ENCODE peak calls at places on chromosomes 3 and 15, in four cellular contexts. V is choroid plexus epithelial cell, T is NCI-H2029, B is AG09309. S is an unnamed sample.

GRCh38 chr3:41026394-41027177 is 172.7 kb upstream of the CTNNB1 start:
- DNase-seq in V (peak), T (no peak), B (no peak), S (no peak)

GRCh38 chr3:64627471-64628321 is 60.1 kb downstream of the ADAMTS9 start:
- DNase-seq in V (peak), T (no peak), B (no peak), S (no peak)

GRCh38 chr3:131142580-131142979 is 115.9 kb downstream of the NEK11 start:
- DNase-seq in V (peak), T (no peak), B (no peak), S (no peak)

GRCh38 chr3:25582242-25582641 is 82.5 kb downstream of the TOP2B start:
- DNase-seq in V (peak), T (no peak), B (peak), S (no peak)

GRCh38 chr15:51750942-51751686 is at the start of gene TMOD2:
- DNase-seq in V (peak), T (peak), B (no peak), S (no peak)

GRCh38 chr3:184168363-184169120 is 6.1 kb upstream of the AP2M1 start:
- DNase-seq in V (peak), T (no peak), B (no peak), S (no peak)

GRCh38 chr3:52311567-52312119 is 4.5 kb upstream of the DNAH1 start:
- DNase-seq in V (no peak), T (no peak), B (no peak), S (no peak)

GRCh38 chr3:86967062-86967461 is 23.9 kb downstream of the VGLL3 start:
- DNase-seq in V (no peak), T (no peak), B (no peak), S (no peak)

GRCh38 chr3:61768284-61769012 is 207.1 kb downstream of the PTPRG start:
- DNase-seq in V (peak), T (no peak), B (peak), S (no peak)

GRCh38 chr3:48423883-48424695 is 5.8 kb downstream of the PLXNB1 start:
- DNase-seq in V (no peak), T (no peak), B (no peak), S (no peak)

GRCh38 chr3:129481783-129482332 is 41.8 kb downstream of the IFT122 start:
- DNase-seq in V (peak), T (no peak), B (no peak), S (no peak)

GRCh38 chr15:77083381-77084160 is 12.7 kb upstream of the TSPAN3 start:
- DNase-seq in V (peak), T (peak), B (no peak), S (no peak)

GRCh38 chr3:140529096-140529495 is 148.8 kb upstream of the TRIM42 start:
- DNase-seq in V (peak), T (no peak), B (peak), S (no peak)

GRCh38 chr3:58234516-58234931 is 3.1 kb upstream of the ABHD6 start:
- DNase-seq in V (peak), T (no peak), B (no peak), S (no peak)

GRCh38 chr15:67564590-67565345 is 22.3 kb downstream of the MAP2K5 start:
- DNase-seq in V (peak), T (no peak), B (no peak), S (no peak)

GRCh38 chr15:90113166-90113565 is 10.9 kb upstream of the IDH2 start:
- DNase-seq in V (no peak), T (no peak), B (no peak), S (no peak)

GRCh38 chr3:124752051-124752450 is 21.8 kb downstream of the UMPS start:
- DNase-seq in V (no peak), T (no peak), B (no peak), S (no peak)

GRCh38 chr3:64422192-64422591 is 196.9 kb upstream of the PRICKLE2 start:
- DNase-seq in V (peak), T (no peak), B (no peak), S (no peak)

GRCh38 chr3:196886175-196886574 is 18.5 kb downstream of the SENP5 start:
- DNase-seq in V (no peak), T (no peak), B (no peak), S (no peak)

GRCh38 chr15:44199393-44199792 is 4.3 kb upstream of the FRMD5 start:
- DNase-seq in V (no peak), T (no peak), B (no peak), S (no peak)

GRCh38 chr3:60316121-60316783 is 935.0 kb downstream of the FHIT start:
- DNase-seq in V (peak), T (no peak), B (no peak), S (no peak)

GRCh38 chr3:58656631-58657030 is 9.9 kb downstream of the FAM3D start:
- DNase-seq in V (no peak), T (no peak), B (no peak), S (no peak)

GRCh38 chr15:33644319-33644718 is 324.0 kb upstream of the CHRM5 start:
- DNase-seq in V (no peak), T (no peak), B (no peak), S (no peak)

GRCh38 chr3:189202583-189202982 is 30.8 kb downstream of the TPRG1 start:
- DNase-seq in V (no peak), T (no peak), B (no peak), S (no peak)

GRCh38 chr3:84946240-84946639 is 12.5 kb upstream of the CADM2 start:
- DNase-seq in V (peak), T (no peak), B (no peak), S (no peak)

GRCh38 chr15:92941668-92942067 is 41.5 kb downstream of the CHD2 start:
- DNase-seq in V (no peak), T (no peak), B (no peak), S (no peak)

GRCh38 chr15:63246691-63247464 is 30.5 kb upstream of the APH1B start:
- DNase-seq in V (peak), T (no peak), B (peak), S (no peak)

GRCh38 chr3:195762249-195762585 is 41.4 kb downstream of the MUC20 start:
- DNase-seq in V (no peak), T (no peak), B (no peak), S (no peak)

GRCh38 chr3:167450195-167450594 is 23.6 kb downstream of the SERPINI2 start:
- DNase-seq in V (no peak), T (no peak), B (no peak), S (no peak)

GRCh38 chr3:135649361-135649760 is 316.2 kb upstream of the PPP2R3A start:
- DNase-seq in V (no peak), T (no peak), B (no peak), S (no peak)

GRCh38 chr15:99580061-99580460 is 14.3 kb downstream of the MEF2A start:
- DNase-seq in V (peak), T (no peak), B (no peak), S (no peak)

GRCh38 chr3:120497318-120497717 is 46.5 kb upstream of the FSTL1 start:
- DNase-seq in V (peak), T (no peak), B (peak), S (no peak)

GRCh38 chr15:79977431-79977940 is 6.5 kb upstream of the BCL2A1 start:
- DNase-seq in V (peak), T (no peak), B (no peak), S (no peak)

GRCh38 chr3:28916713-28917499 is 364.0 kb upstream of the RBMS3 start:
- DNase-seq in V (peak), T (no peak), B (peak), S (no peak)

GRCh38 chr3:41630708-41631107 is 331.2 kb downstream of the ULK4 start:
- DNase-seq in V (no peak), T (peak), B (no peak), S (no peak)

GRCh38 chr3:114393367-114394072 is 99.7 kb downstream of the TIGIT start:
- DNase-seq in V (no peak), T (no peak), B (no peak), S (no peak)

S was measured in cortex of kidney.